ENCODE peak calls at places on chromosome 17, in eight cellular contexts. K is Peyer's patch, F is adrenal gland, X is A549, Q is tibial nerve, D is HCT116, A is sigmoid colon, J is stomach. M is an unnamed sample.
A peak's percentile ranks its signal among the peaks of the same experiment; 100 is the strongest.

GRCh38 chr17:31554930-31555329 is 163.5 kb downstream of the RAB11FIP4 start:
- DNase-seq in K (no peak), F (no peak), X (no peak), Q (no peak), D (no peak), A (no peak), J (no peak), M (no peak)

GRCh38 chr17:68290268-68290954 is 516 bp downstream of the SLC16A6 start:
- DNase-seq in K (peak; percentile 52), F (peak; percentile 35), X (no peak), Q (no peak), D (no peak), A (no peak), J (peak; percentile 31), M (no peak)

GRCh38 chr17:36107660-36108059 is 4.0 kb downstream of the CCL4 start:
- DNase-seq in K (no peak), F (no peak), X (no peak), Q (no peak), D (no peak), A (no peak), J (no peak), M (no peak)

GRCh38 chr17:40516581-40517285 is 15.3 kb upstream of the TNS4 start:
- DNase-seq in K (no peak), F (no peak), X (peak; percentile 74), Q (no peak), D (peak; percentile 62), A (peak; percentile 36), J (no peak), M (peak; percentile 65)

GRCh38 chr17:35011671-35012216 is 31.4 kb downstream of the LIG3 start:
- DNase-seq in K (no peak), F (no peak), X (no peak), Q (no peak), D (no peak), A (no peak), J (no peak), M (no peak)

GRCh38 chr17:9169116-9169515 is 147.8 kb downstream of the NTN1 start:
- DNase-seq in K (no peak), F (no peak), X (no peak), Q (no peak), D (peak; percentile 28), A (no peak), J (no peak), M (no peak)

GRCh38 chr17:21149626-21150025 is 22.9 kb downstream of the DHRS7B start:
- DNase-seq in K (no peak), F (no peak), X (no peak), Q (no peak), D (no peak), A (no peak), J (no peak), M (no peak)

GRCh38 chr17:17021194-17021863 is 20.9 kb upstream of the MPRIP start:
- DNase-seq in K (no peak), F (peak; percentile 39), X (peak; percentile 97), Q (peak; percentile 34), D (no peak), A (no peak), J (peak; percentile 81), M (no peak)

GRCh38 chr17:14427914-14428639 is 127.2 kb downstream of the HS3ST3B1 start:
- DNase-seq in K (no peak), F (no peak), X (no peak), Q (no peak), D (no peak), A (no peak), J (no peak), M (no peak)

GRCh38 chr17:8649157-8650118 is 18.9 kb upstream of the MYH10 start:
- DNase-seq in K (no peak), F (no peak), X (no peak), Q (no peak), D (no peak), A (peak; percentile 75), J (no peak), M (no peak)

GRCh38 chr17:60249517-60249826 is 99.7 kb downstream of the CA4 start:
- DNase-seq in K (no peak), F (no peak), X (no peak), Q (no peak), D (no peak), A (no peak), J (no peak), M (no peak)

GRCh38 chr17:54935487-54935886 is 33.0 kb downstream of the COX11 start:
- DNase-seq in K (no peak), F (no peak), X (no peak), Q (no peak), D (no peak), A (no peak), J (no peak), M (no peak)

GRCh38 chr17:37608369-37609169 is 649 bp downstream of the SYNRG start:
- DNase-seq in K (no peak), F (no peak), X (peak; percentile 61), Q (peak; percentile 26), D (no peak), A (no peak), J (peak; percentile 26), M (no peak)

GRCh38 chr17:1125775-1126120 is 54.0 kb downstream of the ABR start:
- DNase-seq in K (no peak), F (no peak), X (no peak), Q (no peak), D (no peak), A (no peak), J (no peak), M (no peak)

GRCh38 chr17:4172356-4172755 is 29.4 kb downstream of the CYB5D2 start:
- DNase-seq in K (no peak), F (no peak), X (no peak), Q (no peak), D (no peak), A (no peak), J (no peak), M (no peak)

GRCh38 chr17:82287849-82288601 is 14.5 kb upstream of the CSNK1D start:
- DNase-seq in K (peak; percentile 93), F (peak; percentile 84), X (peak; percentile 85), Q (no peak), D (peak; percentile 91), A (peak; percentile 85), J (peak; percentile 90), M (peak; percentile 55)

GRCh38 chr17:82228842-82229685 is at the start of gene SLC16A3:
- DNase-seq in K (peak; percentile 85), F (no peak), X (no peak), Q (no peak), D (no peak), A (peak; percentile 83), J (peak; percentile 76), M (peak; percentile 78)

GRCh38 chr17:75321506-75321905 is 32.3 kb upstream of the SLC25A19 start:
- DNase-seq in K (no peak), F (no peak), X (no peak), Q (no peak), D (no peak), A (no peak), J (no peak), M (no peak)
- TF ChIP-seq POLR2A in K (no peak), F (no peak), X (no peak), Q (no peak), D (no peak), A (no peak), J (no peak), M (no peak)

DNA sequence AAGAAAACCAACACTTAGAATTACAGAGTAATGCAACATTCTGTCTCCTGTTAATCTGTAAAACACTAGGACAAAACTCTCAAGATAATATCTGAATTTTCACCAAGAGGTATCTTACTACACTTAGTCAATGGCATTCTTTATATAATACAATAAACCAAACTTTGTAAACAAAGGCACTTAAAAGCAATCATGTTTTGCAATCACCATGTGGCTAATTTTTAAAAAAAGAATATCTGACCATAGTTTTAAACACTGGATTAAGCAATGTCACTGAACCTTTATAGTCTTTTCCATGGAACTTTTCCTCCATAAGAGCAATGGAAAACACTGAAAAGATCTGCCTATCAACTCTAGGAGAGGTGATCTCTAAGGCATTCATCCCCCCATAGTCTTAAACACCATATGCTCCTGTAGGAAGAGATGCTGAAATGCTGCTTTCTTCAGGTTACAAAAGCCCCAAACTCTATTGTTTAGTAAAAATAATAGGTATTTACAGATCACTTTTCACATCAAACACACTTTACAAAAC is 144.2 kb upstream of the CORO6 start:
- DNase-seq in K (no peak), F (no peak), X (no peak), Q (no peak), D (no peak), A (no peak), J (no peak), M (no peak)
- TF ChIP-seq POLR2A in K (no peak), F (no peak), X (no peak), Q (no peak), D (no peak), A (no peak), J (no peak), M (no peak)

GRCh38 chr17:78435330-78436005 is 57.0 kb downstream of the PGS1 start:
- DNase-seq in K (no peak), F (no peak), X (no peak), Q (no peak), D (no peak), A (no peak), J (no peak), M (no peak)

GRCh38 chr17:78434455-78435329 is 56.2 kb downstream of the PGS1 start:
- DNase-seq in K (no peak), F (no peak), X (no peak), Q (no peak), D (no peak), A (no peak), J (no peak), M (no peak)

GRCh38 chr17:78438694-78439325 is 60.4 kb downstream of the PGS1 start:
- DNase-seq in K (no peak), F (no peak), X (no peak), Q (no peak), D (no peak), A (no peak), J (no peak), M (no peak)

GRCh38 chr17:78438271-78438691 is 59.8 kb downstream of the PGS1 start:
- DNase-seq in K (no peak), F (no peak), X (no peak), Q (no peak), D (no peak), A (no peak), J (no peak), M (no peak)

DNA sequence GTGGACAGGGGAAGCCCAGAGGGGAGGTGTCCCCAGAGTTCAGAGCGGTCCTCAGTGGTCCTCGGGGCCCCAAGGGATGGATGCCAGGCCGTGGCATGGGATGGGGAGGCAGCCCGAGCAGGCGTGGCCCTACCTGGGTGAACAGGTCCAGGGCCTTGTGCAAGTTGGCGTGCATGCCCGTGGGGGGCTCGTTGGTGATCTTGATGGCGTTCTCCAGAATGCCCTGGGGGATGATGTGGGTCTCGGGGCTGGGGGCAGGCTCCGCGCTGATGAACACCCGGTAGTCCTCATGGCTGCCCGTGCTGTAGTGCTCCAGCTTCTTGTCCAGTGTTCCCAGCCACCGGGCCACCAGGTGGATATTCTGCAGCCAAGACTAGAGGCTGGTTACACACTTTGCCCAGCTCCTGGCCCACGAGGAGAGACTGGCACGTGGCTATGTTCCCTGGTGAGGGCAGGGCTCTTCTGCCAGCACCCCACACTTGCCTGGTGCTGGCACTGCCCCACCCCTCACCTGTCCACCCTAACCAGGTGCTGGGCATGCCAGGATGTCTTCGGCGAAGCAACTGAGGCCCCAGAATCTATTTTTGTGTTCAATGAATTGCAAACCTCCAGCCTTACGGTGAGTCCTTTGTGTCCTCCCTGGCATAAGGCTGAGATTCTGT is 59.2 kb downstream of the PGS1 start:
- DNase-seq in K (no peak), F (no peak), X (no peak), Q (no peak), D (no peak), A (no peak), J (no peak), M (no peak)
- TF ChIP-seq POLR2A in K (no peak), F (no peak), X (no peak), Q (no peak), D (no peak), A (no peak), J (no peak), M (no peak)

GRCh38 chr17:44389281-44389680 is at the start of gene ITGA2B:
- DNase-seq in K (no peak), F (no peak), X (no peak), Q (no peak), D (no peak), A (no peak), J (no peak), M (no peak)
- TF ChIP-seq POLR2A in K (no peak), F (no peak), X (no peak), Q (no peak), D (no peak), A (no peak), J (no peak), M (no peak)

M was measured in suprapubic skin.